ENCODE peak calls at places on chromosomes 13 and 19, in nine cellular contexts. U is stomach, T is heart left ventricle, O is A549, N is upper lobe of left lung, X is lower leg skin, I is H54, E is body of pancreas, B is IMR-90. C is an unnamed sample.

GRCh38 chr13:90352763-90353162 is 994.7 kb upstream of the MIR17HG start:
- DNase-seq in U (no peak), T (no peak), O (no peak), N (no peak), X (no peak), I (no peak), E (no peak), B (no peak), C (no peak)

GRCh38 chr13:77267362-77267761 is 59.5 kb downstream of the MYCBP2 start:
- DNase-seq in U (no peak), T (no peak), O (no peak), N (no peak), X (no peak), I (no peak), E (no peak), B (peak; percentile 34), C (no peak)

GRCh38 chr19:11405846-11406643 is 13.1 kb downstream of the RGL3 start:
- DNase-seq in U (no peak), T (no peak), O (no peak), N (no peak), X (no peak), I (no peak), E (no peak), B (no peak), C (peak; percentile 51)

GRCh38 chr13:28684257-28684656 is 25.3 kb downstream of the POMP start:
- DNase-seq in U (no peak), T (no peak), O (peak; percentile 11), N (no peak), X (no peak), I (no peak), E (no peak), B (no peak), C (no peak)

GRCh38 chr19:45767410-45767880 is 1.6 kb downstream of the SIX5 start:
- DNase-seq in U (peak; percentile 77), T (peak; percentile 87), O (peak; percentile 74), N (peak; percentile 79), X (peak; percentile 67), I (peak; percentile 73), E (peak; percentile 87), B (peak; percentile 89), C (no peak)

GRCh38 chr19:17680235-17680722 is 7.9 kb downstream of the UNC13A start:
- DNase-seq in U (peak; percentile 57), T (peak; percentile 87), O (peak; percentile 75), N (peak; percentile 70), X (peak; percentile 54), I (peak; percentile 83), E (peak; percentile 71), B (peak; percentile 62), C (peak; percentile 49)

GRCh38 chr13:99978781-99979452 is 2.7 kb upstream of the ZIC2 start:
- DNase-seq in U (no peak), T (no peak), O (no peak), N (no peak), X (no peak), I (no peak), E (no peak), B (no peak), C (no peak)

GRCh38 chr13:106701810-106702341 is 133.9 kb upstream of the ARGLU1 start:
- DNase-seq in U (no peak), T (no peak), O (no peak), N (peak; percentile 26), X (no peak), I (no peak), E (peak; percentile 4), B (no peak), C (no peak)

GRCh38 chr19:4097501-4097900 is 26.4 kb downstream of the MAP2K2 start:
- DNase-seq in U (no peak), T (no peak), O (no peak), N (no peak), X (no peak), I (no peak), E (no peak), B (no peak), C (no peak)

GRCh38 chr19:10501971-10502523 is 1.1 kb downstream of the KEAP1 start:
- DNase-seq in U (peak; percentile 98), T (peak; percentile 89), O (peak; percentile 80), N (peak; percentile 92), X (no peak), I (peak; percentile 61), E (peak; percentile 96), B (peak; percentile 29), C (peak; percentile 80)

GRCh38 chr19:47107953-47108746 is 5.4 kb downstream of the ZC3H4 start:
- DNase-seq in U (no peak), T (no peak), O (no peak), N (no peak), X (no peak), I (no peak), E (no peak), B (peak; percentile 29), C (no peak)

GRCh38 chr19:15252398-15253018 is 20.3 kb upstream of the EPHX3 start:
- DNase-seq in U (no peak), T (no peak), O (peak; percentile 33), N (no peak), X (no peak), I (peak; percentile 43), E (no peak), B (peak; percentile 45), C (no peak)

GRCh38 chr13:43180837-43181236 is 157.5 kb downstream of the DNAJC15 start:
- DNase-seq in U (no peak), T (no peak), O (no peak), N (no peak), X (no peak), I (no peak), E (no peak), B (no peak), C (no peak)

GRCh38 chr19:36605101-36605838 is at the start of gene ZNF382:
- DNase-seq in U (peak; percentile 40), T (peak; percentile 93), O (no peak), N (peak; percentile 55), X (peak; percentile 15), I (no peak), E (peak; percentile 73), B (peak; percentile 41), C (peak; percentile 93)

GRCh38 chr13:32426981-32427851 is 714 bp downstream of the N4BP2L1 start:
- DNase-seq in U (peak; percentile 57), T (peak; percentile 69), O (no peak), N (peak; percentile 69), X (peak; percentile 47), I (no peak), E (peak; percentile 77), B (peak; percentile 29), C (peak; percentile 75)

GRCh38 chr19:38836438-38837303 is 5.1 kb upstream of the ECH1 start:
- DNase-seq in U (no peak), T (no peak), O (no peak), N (no peak), X (peak; percentile 58), I (no peak), E (no peak), B (no peak), C (no peak)

GRCh38 chr13:94710881-94711560 is 1.3 kb downstream of the SOX21 start:
- DNase-seq in U (no peak), T (no peak), O (peak; percentile 42), N (no peak), X (no peak), I (no peak), E (no peak), B (no peak), C (peak; percentile 83)

GRCh38 chr19:28711401-28711800 is 501.6 kb downstream of the UQCRFS1 start:
- DNase-seq in U (no peak), T (no peak), O (no peak), N (no peak), X (no peak), I (no peak), E (no peak), B (no peak), C (no peak)

GRCh38 chr19:4523306-4524110 is 5.2 kb upstream of the PLIN4 start:
- DNase-seq in U (peak; percentile 69), T (peak; percentile 80), O (peak; percentile 57), N (peak; percentile 69), X (peak; percentile 22), I (peak; percentile 80), E (peak; percentile 42), B (peak; percentile 10), C (peak; percentile 74)

GRCh38 chr13:38566526-38566925 is 120.4 kb upstream of the FREM2 start:
- DNase-seq in U (no peak), T (no peak), O (no peak), N (no peak), X (no peak), I (no peak), E (no peak), B (no peak), C (no peak)

GRCh38 chr13:113843063-113843654 is 20.7 kb downstream of the GAS6 start:
- DNase-seq in U (no peak), T (peak; percentile 71), O (no peak), N (no peak), X (no peak), I (no peak), E (no peak), B (no peak), C (no peak)

GRCh38 chr13:67438465-67438864 is 208.3 kb upstream of the PCDH9 start:
- DNase-seq in U (no peak), T (no peak), O (peak; percentile 4), N (no peak), X (no peak), I (no peak), E (no peak), B (no peak), C (peak; percentile 3)

GRCh38 chr13:79469608-79470007 is 11.3 kb upstream of the NDFIP2 start:
- DNase-seq in U (no peak), T (no peak), O (no peak), N (no peak), X (no peak), I (no peak), E (no peak), B (no peak), C (no peak)

GRCh38 chr19:2790557-2791271 is 5.4 kb downstream of the THOP1 start:
- DNase-seq in U (no peak), T (no peak), O (no peak), N (no peak), X (no peak), I (no peak), E (no peak), B (no peak), C (no peak)
- TF ChIP-seq POLR2A in U (no peak), T (no peak), O (no peak), N (no peak), X (no peak), I (no peak), E (no peak), B (no peak), C (no peak)

GRCh38 chr13:20703785-20704458 is 423 bp downstream of the IL17D start:
- DNase-seq in U (peak; percentile 84), T (peak; percentile 87), O (peak; percentile 70), N (peak; percentile 88), X (no peak), I (peak; percentile 81), E (peak; percentile 91), B (peak; percentile 82), C (peak; percentile 82)
- TF ChIP-seq POLR2A in U (no peak), T (no peak), O (peak; percentile 17), N (no peak), X (no peak), I (peak; percentile 42), E (peak; percentile 43), B (peak; percentile 29), C (no peak)

GRCh38 chr13:30114586-30115256 is 192.6 kb downstream of the KATNAL1 start:
- DNase-seq in U (peak; percentile 96), T (peak; percentile 92), O (peak; percentile 80), N (peak; percentile 92), X (peak; percentile 88), I (peak; percentile 69), E (peak; percentile 92), B (peak; percentile 82), C (peak; percentile 86)
- TF ChIP-seq POLR2A in U (no peak), T (no peak), O (peak; percentile 66), N (no peak), X (no peak), I (no peak), E (peak; percentile 33), B (no peak), C (no peak)

GRCh38 chr19:20167020-20167644 is at the start of gene ZNF486:
- DNase-seq in U (peak; percentile 97), T (peak; percentile 95), O (peak; percentile 4), N (peak; percentile 97), X (peak; percentile 96), I (peak; percentile 54), E (peak; percentile 97), B (peak; percentile 94), C (peak; percentile 88)
- TF ChIP-seq POLR2A in U (no peak), T (no peak), O (no peak), N (peak; percentile 60), X (no peak), I (no peak), E (peak; percentile 88), B (peak; percentile 75), C (no peak)